ENCODE peak calls at places on chromosomes 12 and 14, in ten cellular contexts. One of them, this sample, is unnamed.

GRCh38 chr14:33347816-33348215 is 409.1 kb downstream of the NPAS3 start:
- DNase-seq in astrocyte: peak; percentile 31
- DNase-seq in mesendoderm: no peak
- DNase-seq in transverse colon: no peak
- DNase-seq in MM.1S: no peak
- DNase-seq in Panc1: no peak
- DNase-seq in right cardiac atrium: no peak
- DNase-seq in upper lobe of left lung: no peak
- DNase-seq in ovary: no peak
- DNase-seq in cardiac muscle cell: no peak
- DNase-seq in this sample: no peak

GRCh38 chr14:58701156-58701555 is 63.4 kb downstream of the DACT1 start:
- DNase-seq in astrocyte: no peak
- DNase-seq in mesendoderm: no peak
- DNase-seq in transverse colon: no peak
- DNase-seq in MM.1S: no peak
- DNase-seq in Panc1: no peak
- DNase-seq in right cardiac atrium: peak; percentile 64
- DNase-seq in upper lobe of left lung: no peak
- DNase-seq in ovary: no peak
- DNase-seq in cardiac muscle cell: no peak
- DNase-seq in this sample: no peak

GRCh38 chr14:76917158-76917596 is 91.0 kb downstream of the LRRC74A start:
- DNase-seq in astrocyte: peak; percentile 71
- DNase-seq in mesendoderm: peak; percentile 95
- DNase-seq in transverse colon: peak; percentile 70
- DNase-seq in MM.1S: no peak
- DNase-seq in Panc1: no peak
- DNase-seq in right cardiac atrium: peak; percentile 82
- DNase-seq in upper lobe of left lung: peak; percentile 59
- DNase-seq in ovary: peak; percentile 67
- DNase-seq in cardiac muscle cell: peak; percentile 71
- DNase-seq in this sample: no peak

GRCh38 chr14:50944647-50945413 is 547 bp upstream of the PYGL start:
- DNase-seq in astrocyte: peak; percentile 33
- DNase-seq in mesendoderm: no peak
- DNase-seq in transverse colon: peak; percentile 63
- DNase-seq in MM.1S: no peak
- DNase-seq in Panc1: no peak
- DNase-seq in right cardiac atrium: peak; percentile 83
- DNase-seq in upper lobe of left lung: peak; percentile 49
- DNase-seq in ovary: peak; percentile 59
- DNase-seq in cardiac muscle cell: no peak
- DNase-seq in this sample: no peak

GRCh38 chr12:13375583-13376413 is 179.3 kb downstream of the EMP1 start:
- DNase-seq in astrocyte: no peak
- DNase-seq in mesendoderm: no peak
- DNase-seq in transverse colon: no peak
- DNase-seq in MM.1S: no peak
- DNase-seq in Panc1: no peak
- DNase-seq in right cardiac atrium: no peak
- DNase-seq in upper lobe of left lung: no peak
- DNase-seq in ovary: no peak
- DNase-seq in cardiac muscle cell: no peak
- DNase-seq in this sample: no peak

GRCh38 chr12:23731493-23731892 is 218.0 kb downstream of the SOX5 start:
- DNase-seq in astrocyte: no peak
- DNase-seq in mesendoderm: no peak
- DNase-seq in transverse colon: no peak
- DNase-seq in MM.1S: no peak
- DNase-seq in Panc1: no peak
- DNase-seq in right cardiac atrium: no peak
- DNase-seq in upper lobe of left lung: no peak
- DNase-seq in ovary: no peak
- DNase-seq in cardiac muscle cell: no peak
- DNase-seq in this sample: no peak

GRCh38 chr12:22672951-22673350 is 48.0 kb downstream of the ETNK1 start:
- DNase-seq in astrocyte: peak; percentile 85
- DNase-seq in mesendoderm: no peak
- DNase-seq in transverse colon: no peak
- DNase-seq in MM.1S: no peak
- DNase-seq in Panc1: no peak
- DNase-seq in right cardiac atrium: no peak
- DNase-seq in upper lobe of left lung: no peak
- DNase-seq in ovary: no peak
- DNase-seq in cardiac muscle cell: no peak
- DNase-seq in this sample: no peak

GRCh38 chr12:1351926-1352325 is 242.5 kb downstream of the FBXL14 start:
- DNase-seq in astrocyte: no peak
- DNase-seq in mesendoderm: no peak
- DNase-seq in transverse colon: no peak
- DNase-seq in MM.1S: no peak
- DNase-seq in Panc1: no peak
- DNase-seq in right cardiac atrium: no peak
- DNase-seq in upper lobe of left lung: no peak
- DNase-seq in ovary: no peak
- DNase-seq in cardiac muscle cell: no peak
- DNase-seq in this sample: no peak

GRCh38 chr14:77106666-77107065 is 8.6 kb downstream of the CIPC start:
- DNase-seq in astrocyte: no peak
- DNase-seq in mesendoderm: no peak
- DNase-seq in transverse colon: no peak
- DNase-seq in MM.1S: no peak
- DNase-seq in Panc1: no peak
- DNase-seq in right cardiac atrium: no peak
- DNase-seq in upper lobe of left lung: no peak
- DNase-seq in ovary: no peak
- DNase-seq in cardiac muscle cell: no peak
- DNase-seq in this sample: no peak

GRCh38 chr12:7609480-7609879 is 56.2 kb downstream of the APOBEC1 start:
- DNase-seq in astrocyte: no peak
- DNase-seq in mesendoderm: no peak
- DNase-seq in transverse colon: no peak
- DNase-seq in MM.1S: peak; percentile 56
- DNase-seq in Panc1: no peak
- DNase-seq in right cardiac atrium: no peak
- DNase-seq in upper lobe of left lung: no peak
- DNase-seq in ovary: no peak
- DNase-seq in cardiac muscle cell: no peak
- DNase-seq in this sample: no peak

GRCh38 chr12:44835641-44836379 is 40.3 kb downstream of the NELL2 start:
- DNase-seq in astrocyte: peak; percentile 0
- DNase-seq in mesendoderm: no peak
- DNase-seq in transverse colon: no peak
- DNase-seq in MM.1S: no peak
- DNase-seq in Panc1: no peak
- DNase-seq in right cardiac atrium: no peak
- DNase-seq in upper lobe of left lung: no peak
- DNase-seq in ovary: no peak
- DNase-seq in cardiac muscle cell: no peak
- DNase-seq in this sample: no peak

GRCh38 chr12:119005832-119006360 is 24.6 kb downstream of the SRRM4 start:
- DNase-seq in astrocyte: no peak
- DNase-seq in mesendoderm: peak; percentile 27
- DNase-seq in transverse colon: no peak
- DNase-seq in MM.1S: no peak
- DNase-seq in Panc1: no peak
- DNase-seq in right cardiac atrium: no peak
- DNase-seq in upper lobe of left lung: no peak
- DNase-seq in ovary: no peak
- DNase-seq in cardiac muscle cell: no peak
- DNase-seq in this sample: no peak

GRCh38 chr12:119011231-119011630 is 29.9 kb downstream of the SRRM4 start:
- DNase-seq in astrocyte: no peak
- DNase-seq in mesendoderm: peak; percentile 38
- DNase-seq in transverse colon: no peak
- DNase-seq in MM.1S: no peak
- DNase-seq in Panc1: no peak
- DNase-seq in right cardiac atrium: no peak
- DNase-seq in upper lobe of left lung: no peak
- DNase-seq in ovary: no peak
- DNase-seq in cardiac muscle cell: no peak
- DNase-seq in this sample: no peak

GRCh38 chr12:119012179-119012578 is 30.8 kb downstream of the SRRM4 start:
- DNase-seq in astrocyte: no peak
- DNase-seq in mesendoderm: peak; percentile 85
- DNase-seq in transverse colon: no peak
- DNase-seq in MM.1S: no peak
- DNase-seq in Panc1: no peak
- DNase-seq in right cardiac atrium: no peak
- DNase-seq in upper lobe of left lung: no peak
- DNase-seq in ovary: no peak
- DNase-seq in cardiac muscle cell: no peak
- DNase-seq in this sample: no peak

GRCh38 chr12:119006749-119007148 is 25.4 kb downstream of the SRRM4 start:
- DNase-seq in astrocyte: no peak
- DNase-seq in mesendoderm: peak; percentile 26
- DNase-seq in transverse colon: no peak
- DNase-seq in MM.1S: no peak
- DNase-seq in Panc1: no peak
- DNase-seq in right cardiac atrium: no peak
- DNase-seq in upper lobe of left lung: no peak
- DNase-seq in ovary: no peak
- DNase-seq in cardiac muscle cell: peak; percentile 50
- DNase-seq in this sample: no peak

GRCh38 chr12:119008691-119009221 is 27.4 kb downstream of the SRRM4 start:
- DNase-seq in astrocyte: no peak
- DNase-seq in mesendoderm: no peak
- DNase-seq in transverse colon: no peak
- DNase-seq in MM.1S: no peak
- DNase-seq in Panc1: no peak
- DNase-seq in right cardiac atrium: no peak
- DNase-seq in upper lobe of left lung: no peak
- DNase-seq in ovary: no peak
- DNase-seq in cardiac muscle cell: peak; percentile 6
- DNase-seq in this sample: no peak
- H3K27ac ChIP-seq in astrocyte: no peak overlapping the region
- H3K27ac ChIP-seq in mesendoderm: no peak overlapping the region
- H3K27ac ChIP-seq in transverse colon: no peak overlapping the region
- H3K27ac ChIP-seq in MM.1S: no peak overlapping the region
- H3K27ac ChIP-seq in Panc1: no peak overlapping the region
- H3K27ac ChIP-seq in right cardiac atrium: no peak overlapping the region
- H3K27ac ChIP-seq in upper lobe of left lung: no peak overlapping the region
- H3K27ac ChIP-seq in ovary: no peak overlapping the region
- H3K27ac ChIP-seq in cardiac muscle cell: no peak overlapping the region
- H3K27ac ChIP-seq in this sample: no peak overlapping the region

GRCh38 chr12:20457582-20457981 is 89.2 kb downstream of the PDE3A start:
- DNase-seq in astrocyte: no peak
- DNase-seq in mesendoderm: no peak
- DNase-seq in transverse colon: no peak
- DNase-seq in MM.1S: no peak
- DNase-seq in Panc1: no peak
- DNase-seq in right cardiac atrium: no peak
- DNase-seq in upper lobe of left lung: no peak
- DNase-seq in ovary: no peak
- DNase-seq in cardiac muscle cell: no peak
- DNase-seq in this sample: no peak
- H3K4me3 ChIP-seq in astrocyte: no peak overlapping the region
- H3K4me3 ChIP-seq in mesendoderm: no peak overlapping the region
- H3K4me3 ChIP-seq in transverse colon: no peak overlapping the region
- H3K4me3 ChIP-seq in MM.1S: no peak overlapping the region
- H3K4me3 ChIP-seq in Panc1: no peak overlapping the region
- H3K4me3 ChIP-seq in right cardiac atrium: no peak overlapping the region
- H3K4me3 ChIP-seq in upper lobe of left lung: no peak overlapping the region
- H3K4me3 ChIP-seq in ovary: no peak overlapping the region
- H3K4me3 ChIP-seq in cardiac muscle cell: no peak overlapping the region
- H3K4me3 ChIP-seq in this sample: no peak overlapping the region

GRCh38 chr12:81034926-81035325 is 43.0 kb upstream of the ACSS3 start:
- DNase-seq in astrocyte: no peak
- DNase-seq in mesendoderm: no peak
- DNase-seq in transverse colon: no peak
- DNase-seq in MM.1S: no peak
- DNase-seq in Panc1: no peak
- DNase-seq in right cardiac atrium: no peak
- DNase-seq in upper lobe of left lung: no peak
- DNase-seq in ovary: no peak
- DNase-seq in cardiac muscle cell: no peak
- DNase-seq in this sample: no peak
- H3K27ac ChIP-seq in astrocyte: no peak overlapping the region
- H3K27ac ChIP-seq in mesendoderm: no peak overlapping the region
- H3K27ac ChIP-seq in transverse colon: no peak overlapping the region
- H3K27ac ChIP-seq in MM.1S: no peak overlapping the region
- H3K27ac ChIP-seq in Panc1: no peak overlapping the region
- H3K27ac ChIP-seq in right cardiac atrium: no peak overlapping the region
- H3K27ac ChIP-seq in upper lobe of left lung: no peak overlapping the region
- H3K27ac ChIP-seq in ovary: no peak overlapping the region
- H3K27ac ChIP-seq in cardiac muscle cell: no peak overlapping the region
- H3K27ac ChIP-seq in this sample: no peak overlapping the region

GRCh38 chr14:73455294-73455693 is 3.1 kb downstream of the NUMB start:
- DNase-seq in astrocyte: no peak
- DNase-seq in mesendoderm: no peak
- DNase-seq in transverse colon: no peak
- DNase-seq in MM.1S: no peak
- DNase-seq in Panc1: no peak
- DNase-seq in right cardiac atrium: no peak
- DNase-seq in upper lobe of left lung: no peak
- DNase-seq in ovary: no peak
- DNase-seq in cardiac muscle cell: no peak
- DNase-seq in this sample: no peak
- H3K4me3 ChIP-seq in astrocyte: no peak overlapping the region
- H3K4me3 ChIP-seq in mesendoderm: no peak overlapping the region
- H3K4me3 ChIP-seq in transverse colon: no peak overlapping the region
- H3K4me3 ChIP-seq in MM.1S: no peak overlapping the region
- H3K4me3 ChIP-seq in Panc1: no peak overlapping the region
- H3K4me3 ChIP-seq in right cardiac atrium: no peak overlapping the region
- H3K4me3 ChIP-seq in upper lobe of left lung: peak overlapping the region; percentile 72
- H3K4me3 ChIP-seq in ovary: no peak overlapping the region
- H3K4me3 ChIP-seq in cardiac muscle cell: no peak overlapping the region
- H3K4me3 ChIP-seq in this sample: peak overlapping the region; percentile 49

DNA sequence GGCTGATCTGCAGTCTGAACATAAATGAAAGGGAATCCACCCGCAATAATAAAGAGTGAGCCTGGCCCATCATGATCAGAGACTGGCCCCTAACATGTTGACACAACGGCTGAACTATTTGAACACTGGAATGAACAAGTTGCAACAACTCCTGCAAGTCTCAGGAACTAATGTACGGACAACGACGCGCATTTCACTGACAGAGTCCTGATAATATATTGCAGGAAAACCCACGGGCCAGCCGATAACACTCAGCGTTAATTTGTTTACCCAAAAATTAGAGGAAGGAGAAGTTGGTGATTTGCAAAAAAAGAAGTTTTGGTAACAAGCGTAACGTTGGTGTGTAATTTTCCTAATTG is 195.7 kb upstream of the BTG1 start:
- DNase-seq in astrocyte: no peak
- DNase-seq in mesendoderm: no peak
- DNase-seq in transverse colon: no peak
- DNase-seq in MM.1S: no peak
- DNase-seq in Panc1: no peak
- DNase-seq in right cardiac atrium: no peak
- DNase-seq in upper lobe of left lung: no peak
- DNase-seq in ovary: no peak
- DNase-seq in cardiac muscle cell: no peak
- DNase-seq in this sample: no peak
- H3K27ac ChIP-seq in astrocyte: no peak overlapping the region
- H3K27ac ChIP-seq in mesendoderm: no peak overlapping the region
- H3K27ac ChIP-seq in transverse colon: peak overlapping the region; percentile 62
- H3K27ac ChIP-seq in MM.1S: no peak overlapping the region
- H3K27ac ChIP-seq in Panc1: no peak overlapping the region
- H3K27ac ChIP-seq in right cardiac atrium: no peak overlapping the region
- H3K27ac ChIP-seq in upper lobe of left lung: no peak overlapping the region
- H3K27ac ChIP-seq in ovary: no peak overlapping the region
- H3K27ac ChIP-seq in cardiac muscle cell: no peak overlapping the region
- H3K27ac ChIP-seq in this sample: no peak overlapping the region

This sample was measured in CD4-positive, CD25-positive, alpha-beta regulatory T cell.